ENCODE peak calls at places on chromosomes 7 and 10, in ten cellular contexts. N is GM12878, U is stomach, A is ovary, G is A549, V is transverse colon, F is tibial nerve, E is HepG2, R is K562, D is SK-N-SH. O is an unnamed sample.

GRCh38 chr10:30437039-30437781 is 3.2 kb downstream of the MAP3K8 start:
- DNase-seq in N (no peak), U (no peak), A (no peak), G (no peak), V (no peak), F (no peak), E (no peak), R (peak; percentile 79), D (no peak), O (no peak)

GRCh38 chr7:55075464-55075971 is 56.7 kb downstream of the EGFR start:
- DNase-seq in N (no peak), U (peak; percentile 42), A (no peak), G (no peak), V (peak; percentile 37), F (peak; percentile 76), E (no peak), R (no peak), D (no peak), O (no peak)

GRCh38 chr7:157255201-157255606 is 81.6 kb upstream of the DNAJB6 start:
- DNase-seq in N (no peak), U (no peak), A (no peak), G (no peak), V (no peak), F (no peak), E (no peak), R (no peak), D (no peak), O (no peak)

GRCh38 chr7:80047856-80048459 is 86.7 kb upstream of the GNAI1 start:
- DNase-seq in N (no peak), U (no peak), A (no peak), G (peak; percentile 10), V (no peak), F (no peak), E (no peak), R (no peak), D (peak; percentile 39), O (no peak)

GRCh38 chr10:29465384-29465783 is 169.4 kb downstream of the SVIL start:
- DNase-seq in N (no peak), U (no peak), A (peak; percentile 6), G (no peak), V (no peak), F (no peak), E (peak; percentile 14), R (no peak), D (no peak), O (no peak)

GRCh38 chr7:69105092-69105491 is 493.2 kb upstream of the AUTS2 start:
- DNase-seq in N (no peak), U (no peak), A (no peak), G (no peak), V (no peak), F (no peak), E (no peak), R (no peak), D (no peak), O (no peak)

GRCh38 chr7:46244752-46245151 is 323.7 kb upstream of the IGFBP3 start:
- DNase-seq in N (no peak), U (no peak), A (no peak), G (no peak), V (no peak), F (no peak), E (no peak), R (no peak), D (no peak), O (no peak)

GRCh38 chr7:92259610-92260247 is 14.0 kb downstream of the ANKIB1 start:
- DNase-seq in N (no peak), U (no peak), A (no peak), G (no peak), V (no peak), F (no peak), E (no peak), R (no peak), D (no peak), O (no peak)

GRCh38 chr10:10977231-10977956 is 40.3 kb upstream of the CELF2 start:
- DNase-seq in N (no peak), U (no peak), A (peak; percentile 38), G (no peak), V (no peak), F (peak; percentile 32), E (no peak), R (no peak), D (no peak), O (no peak)

GRCh38 chr10:125094826-125095225 is 65.5 kb downstream of the CTBP2 start:
- DNase-seq in N (no peak), U (peak; percentile 17), A (no peak), G (no peak), V (no peak), F (no peak), E (no peak), R (no peak), D (no peak), O (no peak)

GRCh38 chr7:74612015-74612829 is 45.3 kb upstream of the GTF2I start:
- DNase-seq in N (no peak), U (no peak), A (no peak), G (no peak), V (no peak), F (no peak), E (peak; percentile 74), R (peak; percentile 32), D (peak; percentile 62), O (no peak)

GRCh38 chr10:130745831-130746230 is 565.7 kb downstream of the TCERG1L start:
- DNase-seq in N (no peak), U (peak; percentile 7), A (no peak), G (no peak), V (no peak), F (no peak), E (no peak), R (no peak), D (no peak), O (no peak)

GRCh38 chr10:112565434-112566053 is 118.5 kb downstream of the VTI1A start:
- DNase-seq in N (no peak), U (peak; percentile 30), A (peak; percentile 19), G (peak; percentile 47), V (peak; percentile 32), F (peak; percentile 74), E (peak; percentile 79), R (peak; percentile 22), D (peak; percentile 60), O (no peak)

GRCh38 chr10:15123749-15124184 is 26.6 kb downstream of the RPP38 start:
- DNase-seq in N (no peak), U (no peak), A (no peak), G (no peak), V (no peak), F (no peak), E (no peak), R (no peak), D (no peak), O (no peak)

DNA sequence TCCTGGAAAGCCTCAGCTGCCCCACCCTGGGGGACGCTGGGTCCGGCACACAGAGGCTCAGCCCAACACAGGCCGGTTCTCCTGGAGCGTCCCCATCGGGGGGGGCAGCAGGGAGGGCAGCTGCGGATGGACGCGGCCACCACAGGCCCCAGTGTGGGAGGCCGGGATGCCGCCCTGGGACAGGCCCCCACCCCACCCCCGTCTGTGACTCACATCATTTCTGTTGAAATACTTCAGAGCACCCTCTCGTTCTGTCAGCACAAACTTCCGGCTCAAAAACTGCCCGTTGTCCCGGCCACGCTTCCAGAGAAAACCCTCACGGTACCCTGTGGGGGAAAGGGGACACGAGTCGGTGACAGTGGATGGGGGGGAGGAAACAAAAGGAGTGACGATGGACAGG is 28.5 kb downstream of the GET4 start:
- DNase-seq in N (no peak), U (no peak), A (no peak), G (no peak), V (no peak), F (no peak), E (no peak), R (no peak), D (no peak), O (no peak)
- TF ChIP-seq EP300 in N (no peak), U (no peak), A (no peak), G (no peak), V (no peak), F (no peak), E (no peak), R (no peak), D (no peak), O (no peak)

GRCh38 chr10:119221201-119221600 is 13.8 kb downstream of the GRK5 start:
- DNase-seq in N (no peak), U (no peak), A (no peak), G (no peak), V (no peak), F (no peak), E (peak; percentile 38), R (no peak), D (no peak), O (no peak)
- H3K4me1 ChIP-seq in N (peaks cover 2% of the 10 kb centered on the region), U (peaks cover 79% of the 10 kb centered on the region), A (peaks cover 31% of the 10 kb centered on the region), G (peaks cover 17% of the 10 kb centered on the region), V (peaks cover 19% of the 10 kb centered on the region), F (no peaks in the 10 kb centered on the region), E (peaks cover 60% of the 10 kb centered on the region), R (no peaks in the 10 kb centered on the region), D (peaks cover 32% of the 10 kb centered on the region), O (peaks cover 95% of the 10 kb centered on the region)

GRCh38 chr7:37349979-37350590 is 98.6 kb downstream of the ELMO1 start:
- DNase-seq in N (no peak), U (no peak), A (no peak), G (no peak), V (no peak), F (no peak), E (no peak), R (no peak), D (no peak), O (no peak)
- TF ChIP-seq EP300 in N (no peak), U (no peak), A (no peak), G (no peak), V (no peak), F (peak; percentile 38), E (no peak), R (no peak), D (no peak), O (no peak)

GRCh38 chr7:44400033-44400511 is 74.7 kb upstream of the CAMK2B start:
- DNase-seq in N (no peak), U (no peak), A (no peak), G (no peak), V (no peak), F (no peak), E (no peak), R (no peak), D (no peak), O (peak; percentile 50)

GRCh38 chr7:44396498-44396897 is 71.1 kb upstream of the CAMK2B start:
- DNase-seq in N (no peak), U (no peak), A (no peak), G (no peak), V (no peak), F (no peak), E (no peak), R (no peak), D (no peak), O (no peak)

GRCh38 chr7:44398953-44399574 is 73.7 kb upstream of the CAMK2B start:
- DNase-seq in N (no peak), U (no peak), A (no peak), G (no peak), V (no peak), F (no peak), E (no peak), R (no peak), D (no peak), O (peak; percentile 72)

GRCh38 chr7:44396931-44397525 is 71.6 kb upstream of the CAMK2B start:
- DNase-seq in N (no peak), U (no peak), A (no peak), G (no peak), V (no peak), F (no peak), E (no peak), R (no peak), D (no peak), O (no peak)

DNA sequence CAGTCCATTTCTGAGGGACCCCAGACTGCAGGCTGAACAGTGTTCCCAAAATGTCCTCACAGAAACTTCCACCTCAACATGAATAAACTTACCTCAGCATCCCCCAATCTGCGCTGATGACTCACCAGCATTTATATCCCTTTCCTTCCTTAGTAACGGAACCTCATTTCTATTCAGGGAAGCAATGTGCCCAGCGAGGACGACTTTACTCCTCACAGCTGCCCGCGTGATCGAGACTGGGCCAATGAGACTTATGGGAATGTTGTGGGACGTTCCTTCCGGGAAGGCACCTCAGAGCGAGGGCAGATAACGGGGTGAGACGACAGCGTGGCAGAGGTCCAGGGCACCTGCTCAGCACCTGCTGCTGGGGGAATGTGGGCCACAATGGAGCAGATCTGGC is 73.1 kb upstream of the CAMK2B start:
- DNase-seq in N (no peak), U (no peak), A (no peak), G (no peak), V (no peak), F (no peak), E (no peak), R (no peak), D (no peak), O (no peak)
- H3K4me1 ChIP-seq in N (no peaks in the 10 kb centered on the region), U (peaks cover 11% of the 10 kb centered on the region), A (peaks cover 2% of the 10 kb centered on the region), G (no peaks in the 10 kb centered on the region), V (no peaks in the 10 kb centered on the region), F (no peaks in the 10 kb centered on the region), E (no peaks in the 10 kb centered on the region), R (no peaks in the 10 kb centered on the region), D (peaks cover 27% of the 10 kb centered on the region), O (peaks cover 6% of the 10 kb centered on the region)

O was measured in esophagus muscularis mucosa.